ENCODE peak calls at places on chromosome 1, in nine cellular contexts. H, P, R, U, Q, X, A, D and W are unnamed samples. For H3K4me1, the result is how much of the 10 kb centered on the place peaks cover.

GRCh38 chr1:236348071-236348470 is 46.0 kb upstream of the EDARADD start:
- DNase-seq in A (no peak), X (no peak), D (peak), R (no peak), H (no peak), U (no peak), P (no peak), Q (no peak), W (no peak)

GRCh38 chr1:43978551-43979260 is at the start of gene B4GALT2:
- DNase-seq in P (peak), A (peak), R (peak), Q (peak), D (peak), X (no peak), U (peak), H (peak), W (no peak)

GRCh38 chr1:1833916-1834325 is 55.7 kb upstream of the NADK start:
- DNase-seq in R (peak), U (no peak), P (peak), Q (no peak), H (no peak), D (no peak), X (no peak), A (no peak), W (peak)

GRCh38 chr1:222920169-222920568 is 105.3 kb downstream of the DISP1 start:
- DNase-seq in R (no peak), P (no peak), A (no peak), Q (no peak), X (no peak), H (peak), D (no peak), U (no peak), W (no peak)

GRCh38 chr1:29539971-29540370 is 303.6 kb downstream of the PTPRU start:
- DNase-seq in H (no peak), U (no peak), P (no peak), D (no peak), R (no peak), A (no peak), Q (no peak), X (no peak), W (no peak)

GRCh38 chr1:204858381-204858821 is 12.3 kb upstream of the NFASC start:
- DNase-seq in R (peak), X (no peak), H (peak), D (peak), U (no peak), Q (no peak), P (peak), A (no peak), W (no peak)

GRCh38 chr1:74579425-74579824 is 67.0 kb upstream of the LRRC53 start:
- DNase-seq in H (no peak), A (no peak), U (no peak), D (no peak), Q (peak), X (no peak), R (no peak), P (no peak), W (no peak)

GRCh38 chr1:78892251-78892650 is 114.3 kb downstream of the ADGRL4 start:
- DNase-seq in D (no peak), Q (no peak), U (no peak), A (no peak), P (peak), R (no peak), X (no peak), H (no peak), W (no peak)

GRCh38 chr1:236154671-236155398 is 12.5 kb downstream of the GPR137B start:
- DNase-seq in Q (no peak), H (no peak), U (no peak), X (no peak), P (no peak), D (no peak), R (no peak), A (no peak), W (no peak)

GRCh38 chr1:91007827-91008226 is 14.0 kb downstream of the ZNF644 start:
- DNase-seq in H (no peak), A (no peak), Q (no peak), R (no peak), U (no peak), X (no peak), P (peak), D (no peak), W (no peak)

GRCh38 chr1:151325231-151325630 is 2.0 kb downstream of the PI4KB start:
- DNase-seq in U (no peak), P (no peak), D (no peak), A (no peak), H (no peak), R (no peak), X (no peak), Q (no peak), W (no peak)

GRCh38 chr1:244813327-244813726 is 22.1 kb upstream of the COX20 start:
- DNase-seq in H (no peak), R (no peak), Q (no peak), D (no peak), P (no peak), U (no peak), A (no peak), X (no peak), W (no peak)

GRCh38 chr1:176625365-176625764 is 162.4 kb downstream of the PAPPA2 start:
- DNase-seq in U (no peak), Q (no peak), P (no peak), A (no peak), H (no peak), D (no peak), X (no peak), R (no peak), W (no peak)

GRCh38 chr1:44803312-44804095 is 3.3 kb downstream of the PLK3 start:
- DNase-seq in D (no peak), R (no peak), Q (no peak), X (no peak), A (no peak), H (no peak), U (no peak), P (peak), W (no peak)

GRCh38 chr1:178579095-178579494 is 66.2 kb downstream of the TEX35 start:
- DNase-seq in P (no peak), D (no peak), A (no peak), H (no peak), U (no peak), R (no peak), X (no peak), Q (no peak), W (peak)

GRCh38 chr1:117758444-117759316 is 152.8 kb downstream of the TENT5C start:
- DNase-seq in H (peak), A (peak), R (peak), U (peak), P (peak), X (peak), D (peak), Q (peak), W (peak)

GRCh38 chr1:153649867-153650235 is 8.7 kb upstream of the SNAPIN start:
- DNase-seq in Q (no peak), D (no peak), R (no peak), H (peak), A (no peak), U (no peak), P (no peak), X (no peak), W (no peak)

GRCh38 chr1:174584071-174584470 is 136.3 kb downstream of the GPR52 start:
- DNase-seq in R (no peak), Q (no peak), H (no peak), X (no peak), U (no peak), D (no peak), A (peak), P (no peak), W (no peak)

GRCh38 chr1:27487927-27488522 is 1.9 kb downstream of the WASF2 start:
- DNase-seq in D (no peak), P (peak), Q (no peak), U (no peak), X (no peak), R (no peak), A (no peak), H (peak), W (peak)

GRCh38 chr1:224133741-224134299 is 19.9 kb downstream of the FBXO28 start:
- DNase-seq in R (no peak), X (no peak), D (no peak), U (no peak), A (no peak), H (no peak), Q (no peak), P (no peak), W (no peak)

GRCh38 chr1:154419620-154420020 is 14.5 kb downstream of the IL6R start:
- DNase-seq in U (peak), P (peak), R (no peak), X (no peak), D (no peak), Q (peak), A (no peak), H (peak), W (no peak)

GRCh38 chr1:1554926-1555915 is 14.8 kb upstream of the TMEM240 start:
- DNase-seq in P (peak), D (no peak), U (peak), X (no peak), H (peak), A (no peak), Q (no peak), R (no peak), W (no peak)

GRCh38 chr1:944341-945325 is 14.4 kb downstream of the NOC2L start:
- DNase-seq in P (peak), X (no peak), R (no peak), H (no peak), D (no peak), U (no peak), Q (peak), A (peak), W (no peak)

GRCh38 chr1:66999640-67000400 is 54.1 kb downstream of the SLC35D1 start:
- DNase-seq in P (no peak), A (no peak), X (no peak), U (no peak), R (no peak), D (no peak), Q (no peak), H (no peak), W (no peak)

GRCh38 chr1:225882699-225883615 is 777 bp upstream of the TMEM63A start:
- DNase-seq in A (peak), U (peak), X (no peak), D (peak), H (peak), R (peak), P (peak), Q (peak), W (no peak)

GRCh38 chr1:68459796-68460195 is 10.0 kb upstream of the RPE65 start:
- DNase-seq in X (no peak), H (peak), D (no peak), P (peak), Q (no peak), R (no peak), U (no peak), A (no peak), W (no peak)

GRCh38 chr1:12546771-12547585 is 71.0 kb downstream of the DHRS3 start:
- DNase-seq in D (no peak), U (no peak), A (no peak), X (no peak), H (no peak), Q (no peak), R (no peak), P (no peak), W (no peak)

GRCh38 chr1:169072945-169073725 is 33.4 kb upstream of the ATP1B1 start:
- DNase-seq in A (no peak), X (no peak), P (no peak), D (no peak), Q (no peak), R (no peak), H (no peak), U (no peak), W (no peak)

GRCh38 chr1:218613105-218613504 is 268.0 kb downstream of the TGFB2 start:
- DNase-seq in R (no peak), P (no peak), Q (no peak), X (no peak), A (no peak), U (no peak), H (peak), D (peak), W (no peak)
- H3K4me1 ChIP-seq in R (under half), P (under half), Q (under half), X (under half), A (under half), U (under half), H (under half), D (under half), W (under half)

GRCh38 chr1:21271550-21271949 is 18.7 kb downstream of the ECE1 start:
- DNase-seq in P (no peak), A (no peak), X (no peak), Q (no peak), R (no peak), D (no peak), H (no peak), U (peak), W (no peak)

GRCh38 chr1:21277178-21277577 is 13.1 kb downstream of the ECE1 start:
- DNase-seq in P (no peak), Q (no peak), X (no peak), U (no peak), R (peak), D (no peak), H (no peak), A (no peak), W (no peak)

GRCh38 chr1:21272540-21272939 is 17.7 kb downstream of the ECE1 start:
- DNase-seq in A (no peak), P (no peak), Q (no peak), X (no peak), R (no peak), D (no peak), H (no peak), U (no peak), W (no peak)

GRCh38 chr1:21270086-21270689 is 20.1 kb downstream of the ECE1 start:
- DNase-seq in H (peak), D (peak), A (peak), P (peak), X (peak), R (peak), Q (peak), U (peak), W (peak)

DNA sequence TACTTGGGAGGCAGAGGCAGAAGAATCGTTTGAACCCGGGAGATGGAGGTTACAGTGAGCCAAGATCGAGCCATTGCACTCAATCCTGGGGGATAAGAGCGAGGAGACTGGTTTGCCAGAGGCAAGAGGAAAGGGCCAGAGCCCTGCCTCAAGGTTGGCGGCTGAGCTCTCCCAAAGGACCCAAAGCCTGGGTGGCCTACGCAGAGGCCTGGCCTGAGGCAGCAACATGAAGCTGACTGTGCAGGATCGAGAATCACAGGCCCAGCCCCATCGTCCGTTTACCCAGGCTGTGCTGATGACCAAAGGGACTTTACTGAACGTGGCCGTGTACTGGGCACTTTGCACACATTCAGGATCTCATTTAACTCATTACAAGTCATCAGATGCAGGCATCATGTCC is 16.5 kb downstream of the ECE1 start:
- DNase-seq in Q (no peak), D (no peak), X (no peak), A (no peak), U (no peak), P (no peak), H (no peak), R (no peak), W (no peak)
- TF ChIP-seq EZH2phosphoT487 in Q (no peak), D (no peak), X (no peak), A (no peak), U (no peak), P (no peak), H (no peak), R (no peak), W (no peak)

GRCh38 chr1:8023287-8023994 is 2.7 kb downstream of the ERRFI1 start:
- DNase-seq in P (no peak), D (no peak), Q (no peak), H (no peak), U (no peak), X (no peak), A (no peak), R (no peak), W (no peak)

GRCh38 chr1:8021676-8022266 is 4.3 kb downstream of the ERRFI1 start:
- DNase-seq in U (no peak), H (no peak), X (no peak), D (no peak), R (no peak), Q (no peak), P (no peak), A (no peak), W (no peak)

GRCh38 chr1:8023995-8024313 is 2.2 kb downstream of the ERRFI1 start:
- DNase-seq in P (no peak), Q (no peak), A (no peak), R (peak), D (no peak), U (no peak), X (no peak), H (no peak), W (no peak)

GRCh38 chr1:8024329-8024728 is 1.8 kb downstream of the ERRFI1 start:
- DNase-seq in X (no peak), P (no peak), R (no peak), H (peak), A (no peak), U (no peak), Q (no peak), D (no peak), W (no peak)

GRCh38 chr1:8022395-8023286 is 3.5 kb downstream of the ERRFI1 start:
- DNase-seq in A (no peak), R (no peak), H (no peak), U (no peak), P (no peak), Q (no peak), X (no peak), D (no peak), W (no peak)
- H3K4me1 ChIP-seq in A (under half), R (half or more), H (half or more), U (under half), P (half or more), Q (under half), X (half or more), D (half or more), W (under half)

DNA sequence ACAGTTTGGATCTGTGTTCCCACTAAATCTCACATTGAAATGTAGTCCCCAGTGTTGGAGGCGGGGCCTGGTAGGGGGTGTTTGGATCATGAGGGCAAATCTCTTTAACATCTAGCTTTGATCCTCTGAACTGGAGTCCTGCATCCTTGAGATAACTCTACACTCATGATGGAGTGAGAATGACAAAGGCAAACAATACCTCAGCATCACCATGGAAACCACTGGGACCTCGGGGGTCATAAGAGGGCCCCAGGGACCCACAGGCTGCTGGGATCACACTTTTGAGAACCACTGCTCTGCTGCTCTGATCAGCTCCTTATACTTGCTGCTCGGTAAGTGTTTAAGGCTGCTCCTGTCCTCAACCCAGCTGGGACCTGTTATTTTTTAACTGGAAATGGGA is 13.4 kb upstream of the OBSCN start:
- DNase-seq in A (no peak), X (no peak), D (no peak), R (no peak), P (no peak), H (no peak), U (no peak), Q (no peak), W (no peak)
- TF ChIP-seq EZH2phosphoT487 in A (no peak), X (no peak), D (no peak), R (no peak), P (no peak), H (no peak), U (no peak), Q (no peak), W (no peak)